ENCODE peak calls at places on chromosomes 1 and 21, in six cellular contexts. L, P, V, Q, S and E are unnamed samples.

GRCh38 chr1:221415626-221416025 is 326.3 kb downstream of the DUSP10 start:
- DNase-seq in L (no peak), P (no peak), V (no peak), Q (no peak), S (no peak), E (no peak)

GRCh38 chr1:173255214-173255813 is 48.2 kb upstream of the TNFSF4 start:
- DNase-seq in L (peak; percentile 3), P (no peak), V (peak; percentile 41), Q (no peak), S (peak; percentile 19), E (peak; percentile 7)

GRCh38 chr1:60173729-60174128 is 100.2 kb upstream of the C1orf87 start:
- DNase-seq in L (no peak), P (no peak), V (no peak), Q (no peak), S (no peak), E (no peak)

GRCh38 chr1:155037043-155037442 is 3.4 kb downstream of the DCST1 start:
- DNase-seq in L (no peak), P (no peak), V (no peak), Q (no peak), S (no peak), E (no peak)

GRCh38 chr21:41616063-41616591 is 108.2 kb upstream of the TMPRSS2 start:
- DNase-seq in L (no peak), P (no peak), V (no peak), Q (no peak), S (no peak), E (peak; percentile 40)

GRCh38 chr1:225464851-225465792 is 37.3 kb upstream of the LBR start:
- DNase-seq in L (no peak), P (no peak), V (no peak), Q (no peak), S (no peak), E (no peak)

GRCh38 chr1:65658122-65658521 is 134.6 kb upstream of the PDE4B start:
- DNase-seq in L (no peak), P (no peak), V (no peak), Q (no peak), S (no peak), E (no peak)

GRCh38 chr1:36728051-36728450 is 245.3 kb upstream of the CSF3R start:
- DNase-seq in L (no peak), P (no peak), V (no peak), Q (no peak), S (no peak), E (no peak)

GRCh38 chr1:185871627-185872150 is 137.5 kb downstream of the HMCN1 start:
- DNase-seq in L (no peak), P (no peak), V (no peak), Q (no peak), S (no peak), E (no peak)

GRCh38 chr1:243474906-243475305 is 219.1 kb downstream of the SDCCAG8 start:
- DNase-seq in L (no peak), P (no peak), V (no peak), Q (no peak), S (no peak), E (no peak)

GRCh38 chr1:226919995-226920394 is 20.1 kb upstream of the COQ8A start:
- DNase-seq in L (no peak), P (no peak), V (no peak), Q (no peak), S (no peak), E (no peak)

GRCh38 chr1:95578462-95578861 is 344.5 kb downstream of the RWDD3 start:
- DNase-seq in L (no peak), P (no peak), V (no peak), Q (no peak), S (no peak), E (no peak)

GRCh38 chr1:22154626-22155025 is 11.7 kb upstream of the WNT4 start:
- DNase-seq in L (no peak), P (no peak), V (no peak), Q (no peak), S (no peak), E (no peak)

GRCh38 chr1:81717230-81717629 is 83.5 kb upstream of the ADGRL2 start:
- DNase-seq in L (no peak), P (no peak), V (peak; percentile 7), Q (no peak), S (no peak), E (no peak)

GRCh38 chr1:245512980-245513578 is 358.3 kb downstream of the KIF26B start:
- DNase-seq in L (no peak), P (no peak), V (no peak), Q (no peak), S (no peak), E (no peak)

GRCh38 chr1:232204269-232204668 is 425.7 kb downstream of the SIPA1L2 start:
- DNase-seq in L (no peak), P (no peak), V (no peak), Q (no peak), S (no peak), E (no peak)

GRCh38 chr21:33496345-33496744 is 4.8 kb upstream of the DNAJC28 start:
- DNase-seq in L (no peak), P (no peak), V (peak; percentile 2), Q (no peak), S (no peak), E (no peak)

GRCh38 chr1:40844887-40845878 is 17.0 kb downstream of the CITED4 start:
- DNase-seq in L (no peak), P (no peak), V (no peak), Q (no peak), S (no peak), E (no peak)